ENCODE peak calls at places on chromosomes 16 and 17, in five cellular contexts. One of them, this sample, is unnamed.

GRCh38 chr16:58492066-58492465 is 7.9 kb upstream of the NDRG4 start:
- DNase-seq in NCI-H2081: no peak
- DNase-seq in T-cell: no peak
- DNase-seq in EL: no peak
- DNase-seq in adrenal gland: no peak
- DNase-seq in this sample: no peak

GRCh38 chr17:29546834-29547233 is 20.0 kb downstream of the ABHD15 start:
- DNase-seq in NCI-H2081: no peak
- DNase-seq in adrenal gland: no peak
- DNase-seq in T-cell: no peak
- DNase-seq in EL: no peak
- DNase-seq in this sample: no peak

GRCh38 chr16:89478576-89479221 is 11.7 kb downstream of the ANKRD11 start:
- DNase-seq in T-cell: no peak
- DNase-seq in NCI-H2081: no peak
- DNase-seq in EL: peak; percentile 90
- DNase-seq in adrenal gland: no peak
- DNase-seq in this sample: no peak

GRCh38 chr16:15493416-15494181 is 59.2 kb downstream of the BMERB1 start:
- DNase-seq in T-cell: no peak
- DNase-seq in NCI-H2081: no peak
- DNase-seq in adrenal gland: peak; percentile 23
- DNase-seq in EL: peak; percentile 53
- DNase-seq in this sample: no peak

GRCh38 chr17:74424658-74425057 is 7.2 kb upstream of the GPRC5C start:
- DNase-seq in NCI-H2081: no peak
- DNase-seq in T-cell: no peak
- DNase-seq in EL: no peak
- DNase-seq in adrenal gland: no peak
- DNase-seq in this sample: no peak

GRCh38 chr17:2137342-2138098 is 82.6 kb downstream of the HIC1 start:
- DNase-seq in NCI-H2081: no peak
- DNase-seq in EL: peak; percentile 88
- DNase-seq in adrenal gland: peak; percentile 76
- DNase-seq in T-cell: no peak
- DNase-seq in this sample: no peak

GRCh38 chr16:86430814-86431213 is 79.5 kb upstream of the FOXF1 start:
- DNase-seq in EL: no peak
- DNase-seq in adrenal gland: no peak
- DNase-seq in NCI-H2081: no peak
- DNase-seq in T-cell: no peak
- DNase-seq in this sample: no peak

GRCh38 chr17:81234940-81235821 is 3.7 kb downstream of the TEPSIN start:
- DNase-seq in EL: no peak
- DNase-seq in T-cell: no peak
- DNase-seq in adrenal gland: no peak
- DNase-seq in NCI-H2081: no peak
- DNase-seq in this sample: no peak

GRCh38 chr17:4899341-4900230 is at the start of gene C17orf107:
- DNase-seq in T-cell: peak; percentile 94
- DNase-seq in NCI-H2081: peak; percentile 41
- DNase-seq in adrenal gland: peak; percentile 81
- DNase-seq in EL: peak; percentile 68
- DNase-seq in this sample: peak; percentile 89